ENCODE peak calls at places on chromosomes 5 and 9, in five cellular contexts. One of them, this sample, is unnamed.

GRCh38 chr9:1490341-1491115 is 440.4 kb downstream of the DMRT2 start:
- DNase-seq in effector memory CD8-positive, alpha-beta T cell: no peak
- DNase-seq in hypothalamus: no peak
- DNase-seq in GM20000: peak
- DNase-seq in adipocyte: peak
- DNase-seq in this sample: no peak

GRCh38 chr5:106367281-106367680 is 1303.5 kb downstream of the EFNA5 start:
- DNase-seq in effector memory CD8-positive, alpha-beta T cell: no peak
- DNase-seq in hypothalamus: no peak
- DNase-seq in GM20000: no peak
- DNase-seq in adipocyte: no peak
- DNase-seq in this sample: no peak

GRCh38 chr9:137827908-137828526 is 49.6 kb upstream of the CACNA1B start:
- DNase-seq in effector memory CD8-positive, alpha-beta T cell: no peak
- DNase-seq in hypothalamus: no peak
- DNase-seq in GM20000: no peak
- DNase-seq in adipocyte: no peak
- DNase-seq in this sample: no peak

GRCh38 chr5:172645271-172645670 is 4.2 kb downstream of the NEURL1B start:
- DNase-seq in effector memory CD8-positive, alpha-beta T cell: no peak
- DNase-seq in hypothalamus: no peak
- DNase-seq in GM20000: no peak
- DNase-seq in adipocyte: no peak
- DNase-seq in this sample: no peak

GRCh38 chr9:137371521-137371941 is 51.4 kb downstream of the EXD3 start:
- DNase-seq in effector memory CD8-positive, alpha-beta T cell: no peak
- DNase-seq in hypothalamus: no peak
- DNase-seq in GM20000: no peak
- DNase-seq in adipocyte: no peak
- DNase-seq in this sample: no peak

GRCh38 chr5:83927140-83927733 is 206.6 kb upstream of the HAPLN1 start:
- DNase-seq in effector memory CD8-positive, alpha-beta T cell: peak
- DNase-seq in hypothalamus: peak
- DNase-seq in GM20000: peak
- DNase-seq in adipocyte: peak
- DNase-seq in this sample: peak

GRCh38 chr9:21730899-21731298 is 71.5 kb upstream of the MTAP start:
- DNase-seq in effector memory CD8-positive, alpha-beta T cell: no peak
- DNase-seq in hypothalamus: no peak
- DNase-seq in GM20000: no peak
- DNase-seq in adipocyte: peak
- DNase-seq in this sample: no peak

GRCh38 chr5:141717043-141717442 is 35.0 kb upstream of the ARAP3 start:
- DNase-seq in effector memory CD8-positive, alpha-beta T cell: no peak
- DNase-seq in hypothalamus: no peak
- DNase-seq in GM20000: no peak
- DNase-seq in adipocyte: no peak
- DNase-seq in this sample: no peak

This sample was measured in fibroblast of the aortic adventitia.